ENCODE peak calls at places on chromosome 16, in ten cellular contexts. One of them, this sample, is unnamed.
A peak's percentile ranks its signal among the peaks of the same experiment; 100 is the strongest.

GRCh38 chr16:23607740-23608139 is 11.6 kb upstream of the NDUFAB1 start:
- DNase-seq in NCI-H226: peak; percentile 15
- DNase-seq in breast epithelium: no peak
- DNase-seq in stimulated activated naive CD8-positive, alpha-beta T cell treated with anti-CD3 and anti-CD28 coated beads, Interleukin-15, Interleukin-2, amounts not matched to agents 100 U/mL and 50 U/mL, for 24 hours: no peak
- DNase-seq in anterior cingulate cortex: no peak
- DNase-seq in midbrain: no peak
- DNase-seq in activated CD8-positive, alpha-beta memory T cell treated with anti-CD3 and anti-CD28 coated beads for 1 hour: no peak
- DNase-seq in naive B cell: no peak
- DNase-seq in AG09319: no peak
- DNase-seq in PC-3: peak; percentile 20
- DNase-seq in this sample: no peak

GRCh38 chr16:65249768-65250167 is 127.9 kb upstream of the CDH11 start:
- DNase-seq in NCI-H226: peak; percentile 23
- DNase-seq in breast epithelium: no peak
- DNase-seq in stimulated activated naive CD8-positive, alpha-beta T cell treated with anti-CD3 and anti-CD28 coated beads, Interleukin-15, Interleukin-2, amounts not matched to agents 100 U/mL and 50 U/mL, for 24 hours: no peak
- DNase-seq in anterior cingulate cortex: no peak
- DNase-seq in midbrain: no peak
- DNase-seq in activated CD8-positive, alpha-beta memory T cell treated with anti-CD3 and anti-CD28 coated beads for 1 hour: no peak
- DNase-seq in naive B cell: no peak
- DNase-seq in AG09319: no peak
- DNase-seq in PC-3: no peak
- DNase-seq in this sample: no peak

GRCh38 chr16:2465653-2466415 is 5.3 kb upstream of the NTN3 start:
- DNase-seq in NCI-H226: no peak
- DNase-seq in breast epithelium: no peak
- DNase-seq in stimulated activated naive CD8-positive, alpha-beta T cell treated with anti-CD3 and anti-CD28 coated beads, Interleukin-15, Interleukin-2, amounts not matched to agents 100 U/mL and 50 U/mL, for 24 hours: no peak
- DNase-seq in anterior cingulate cortex: no peak
- DNase-seq in midbrain: no peak
- DNase-seq in activated CD8-positive, alpha-beta memory T cell treated with anti-CD3 and anti-CD28 coated beads for 1 hour: no peak
- DNase-seq in naive B cell: no peak
- DNase-seq in AG09319: no peak
- DNase-seq in PC-3: peak; percentile 4
- DNase-seq in this sample: no peak

GRCh38 chr16:13014516-13014915 is 113.1 kb downstream of the SHISA9 start:
- DNase-seq in NCI-H226: no peak
- DNase-seq in breast epithelium: no peak
- DNase-seq in stimulated activated naive CD8-positive, alpha-beta T cell treated with anti-CD3 and anti-CD28 coated beads, Interleukin-15, Interleukin-2, amounts not matched to agents 100 U/mL and 50 U/mL, for 24 hours: no peak
- DNase-seq in anterior cingulate cortex: no peak
- DNase-seq in midbrain: no peak
- DNase-seq in activated CD8-positive, alpha-beta memory T cell treated with anti-CD3 and anti-CD28 coated beads for 1 hour: no peak
- DNase-seq in naive B cell: no peak
- DNase-seq in AG09319: no peak
- DNase-seq in PC-3: no peak
- DNase-seq in this sample: no peak

GRCh38 chr16:87161822-87162676 is 155.1 kb downstream of the C16orf95 start:
- DNase-seq in NCI-H226: no peak
- DNase-seq in breast epithelium: no peak
- DNase-seq in stimulated activated naive CD8-positive, alpha-beta T cell treated with anti-CD3 and anti-CD28 coated beads, Interleukin-15, Interleukin-2, amounts not matched to agents 100 U/mL and 50 U/mL, for 24 hours: no peak
- DNase-seq in anterior cingulate cortex: no peak
- DNase-seq in midbrain: no peak
- DNase-seq in activated CD8-positive, alpha-beta memory T cell treated with anti-CD3 and anti-CD28 coated beads for 1 hour: no peak
- DNase-seq in naive B cell: no peak
- DNase-seq in AG09319: no peak
- DNase-seq in PC-3: no peak
- DNase-seq in this sample: no peak

GRCh38 chr16:8798174-8798527 is 512 bp downstream of the PMM2 start:
- DNase-seq in NCI-H226: no peak
- DNase-seq in breast epithelium: no peak
- DNase-seq in stimulated activated naive CD8-positive, alpha-beta T cell treated with anti-CD3 and anti-CD28 coated beads, Interleukin-15, Interleukin-2, amounts not matched to agents 100 U/mL and 50 U/mL, for 24 hours: no peak
- DNase-seq in anterior cingulate cortex: no peak
- DNase-seq in midbrain: no peak
- DNase-seq in activated CD8-positive, alpha-beta memory T cell treated with anti-CD3 and anti-CD28 coated beads for 1 hour: no peak
- DNase-seq in naive B cell: no peak
- DNase-seq in AG09319: no peak
- DNase-seq in PC-3: peak; percentile 4
- DNase-seq in this sample: no peak

GRCh38 chr16:5504028-5504758 is 406.6 kb upstream of the EEF2KMT start:
- DNase-seq in NCI-H226: peak; percentile 91
- DNase-seq in breast epithelium: no peak
- DNase-seq in stimulated activated naive CD8-positive, alpha-beta T cell treated with anti-CD3 and anti-CD28 coated beads, Interleukin-15, Interleukin-2, amounts not matched to agents 100 U/mL and 50 U/mL, for 24 hours: no peak
- DNase-seq in anterior cingulate cortex: peak; percentile 55
- DNase-seq in midbrain: peak; percentile 63
- DNase-seq in activated CD8-positive, alpha-beta memory T cell treated with anti-CD3 and anti-CD28 coated beads for 1 hour: no peak
- DNase-seq in naive B cell: no peak
- DNase-seq in AG09319: no peak
- DNase-seq in PC-3: no peak
- DNase-seq in this sample: no peak

GRCh38 chr16:89179656-89180315 is 8.2 kb downstream of the CDH15 start:
- DNase-seq in NCI-H226: no peak
- DNase-seq in breast epithelium: no peak
- DNase-seq in stimulated activated naive CD8-positive, alpha-beta T cell treated with anti-CD3 and anti-CD28 coated beads, Interleukin-15, Interleukin-2, amounts not matched to agents 100 U/mL and 50 U/mL, for 24 hours: no peak
- DNase-seq in anterior cingulate cortex: no peak
- DNase-seq in midbrain: no peak
- DNase-seq in activated CD8-positive, alpha-beta memory T cell treated with anti-CD3 and anti-CD28 coated beads for 1 hour: no peak
- DNase-seq in naive B cell: no peak
- DNase-seq in AG09319: no peak
- DNase-seq in PC-3: no peak
- DNase-seq in this sample: no peak

GRCh38 chr16:85227924-85228462 is 115.7 kb upstream of the CIBAR2 start:
- DNase-seq in NCI-H226: no peak
- DNase-seq in breast epithelium: no peak
- DNase-seq in stimulated activated naive CD8-positive, alpha-beta T cell treated with anti-CD3 and anti-CD28 coated beads, Interleukin-15, Interleukin-2, amounts not matched to agents 100 U/mL and 50 U/mL, for 24 hours: no peak
- DNase-seq in anterior cingulate cortex: no peak
- DNase-seq in midbrain: no peak
- DNase-seq in activated CD8-positive, alpha-beta memory T cell treated with anti-CD3 and anti-CD28 coated beads for 1 hour: no peak
- DNase-seq in naive B cell: no peak
- DNase-seq in AG09319: no peak
- DNase-seq in PC-3: no peak
- DNase-seq in this sample: no peak

This sample was measured in HT-29.